ENCODE peak calls at places on chromosomes 12 and 14, in four cellular contexts. One of them, this sample, is unnamed.

GRCh38 chr14:22723814-22724213 is 42.7 kb upstream of the OXA1L start:
- DNase-seq in brain microvascular endothelial cell: no peak
- DNase-seq in B cell: no peak
- DNase-seq in uterus: no peak
- DNase-seq in this sample: no peak

GRCh38 chr12:95544756-95545155 is 6.5 kb downstream of the USP44 start:
- DNase-seq in uterus: no peak
- DNase-seq in B cell: no peak
- DNase-seq in brain microvascular endothelial cell: no peak
- DNase-seq in this sample: no peak

GRCh38 chr12:132908145-132909029 is 21.0 kb upstream of the CHFR start:
- DNase-seq in B cell: peak; percentile 91
- DNase-seq in uterus: peak; percentile 98
- DNase-seq in brain microvascular endothelial cell: peak; percentile 97
- DNase-seq in this sample: peak; percentile 71

GRCh38 chr12:46699986-46700385 is 125.8 kb downstream of the SLC38A4 start:
- DNase-seq in uterus: no peak
- DNase-seq in brain microvascular endothelial cell: no peak
- DNase-seq in B cell: no peak
- DNase-seq in this sample: no peak

GRCh38 chr12:46944771-46945170 is 119.0 kb upstream of the SLC38A4 start:
- DNase-seq in brain microvascular endothelial cell: no peak
- DNase-seq in uterus: no peak
- DNase-seq in B cell: no peak
- DNase-seq in this sample: no peak

GRCh38 chr12:59149995-59150642 is 229.8 kb upstream of the LRIG3 start:
- DNase-seq in brain microvascular endothelial cell: no peak
- DNase-seq in uterus: peak; percentile 20
- DNase-seq in B cell: no peak
- DNase-seq in this sample: no peak

GRCh38 chr12:85833558-85833957 is 2.7 kb downstream of the RASSF9 start:
- DNase-seq in B cell: no peak
- DNase-seq in brain microvascular endothelial cell: no peak
- DNase-seq in uterus: no peak
- DNase-seq in this sample: no peak

GRCh38 chr14:89417111-89417468 is at the start of gene FOXN3:
- DNase-seq in uterus: peak; percentile 92
- DNase-seq in B cell: peak; percentile 94
- DNase-seq in brain microvascular endothelial cell: peak; percentile 81
- DNase-seq in this sample: peak; percentile 75

GRCh38 chr14:104286496-104286895 is 148.1 kb downstream of the KIF26A start:
- DNase-seq in B cell: no peak
- DNase-seq in uterus: no peak
- DNase-seq in brain microvascular endothelial cell: no peak
- DNase-seq in this sample: no peak

GRCh38 chr12:1644523-1645438 is 15.8 kb downstream of the WNT5B start:
- DNase-seq in brain microvascular endothelial cell: peak; percentile 75
- DNase-seq in uterus: peak; percentile 71
- DNase-seq in B cell: no peak
- DNase-seq in this sample: no peak

GRCh38 chr12:130743606-130744005 is 27.5 kb upstream of the RIMBP2 start:
- DNase-seq in brain microvascular endothelial cell: no peak
- DNase-seq in uterus: no peak
- DNase-seq in B cell: no peak
- DNase-seq in this sample: no peak

GRCh38 chr14:47227051-47227600 is 448.3 kb downstream of the MDGA2 start:
- DNase-seq in brain microvascular endothelial cell: peak; percentile 12
- DNase-seq in uterus: no peak
- DNase-seq in B cell: no peak
- DNase-seq in this sample: no peak

DNA sequence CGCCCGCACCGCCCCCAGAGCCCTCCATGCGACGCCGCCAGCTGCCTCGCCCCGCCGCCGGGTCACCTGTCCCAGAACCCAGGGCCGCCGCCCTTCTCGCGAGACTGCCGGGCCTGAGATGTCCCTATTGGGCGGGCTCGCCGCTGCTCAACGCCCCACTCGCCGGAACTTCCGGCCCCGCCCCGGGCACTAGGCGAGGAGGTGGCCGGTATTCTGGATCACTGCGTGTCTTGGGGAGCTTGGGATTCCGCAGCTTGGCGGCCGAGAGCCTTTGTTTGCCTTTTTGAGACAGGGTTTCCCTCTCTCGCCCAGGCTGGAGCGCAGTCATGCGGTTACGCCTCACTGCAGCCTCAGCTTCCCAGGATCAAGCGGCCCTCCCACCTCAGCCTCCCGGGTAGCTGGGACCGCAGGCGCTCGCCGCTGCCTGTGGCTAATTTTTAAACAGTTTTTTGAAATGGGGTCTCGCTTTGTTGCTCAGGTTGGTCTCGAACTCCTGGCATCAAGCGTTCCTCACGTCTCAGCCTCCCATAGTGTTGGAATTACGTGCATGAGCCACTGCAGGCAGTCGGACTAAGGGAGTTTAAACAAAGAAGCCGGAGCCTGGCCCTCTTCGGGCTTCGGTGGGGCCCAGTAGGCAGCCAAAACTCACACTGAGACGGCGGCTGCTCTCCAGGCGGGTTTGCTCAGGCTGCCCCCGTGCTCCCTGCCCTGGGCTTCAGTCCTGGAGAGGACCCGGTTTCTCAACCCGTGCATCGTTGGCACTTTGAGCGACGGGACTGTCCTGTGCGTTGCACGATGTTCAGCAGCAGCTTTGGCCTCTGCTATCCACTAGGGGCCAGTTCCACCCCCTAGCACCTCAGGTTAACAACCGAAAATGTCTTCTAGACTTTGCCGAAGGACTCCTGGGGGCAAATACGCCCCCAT is at the start of gene SLC15A4:
- DNase-seq in uterus: peak; percentile 93
- DNase-seq in B cell: peak; percentile 99
- DNase-seq in brain microvascular endothelial cell: peak; percentile 91
- DNase-seq in this sample: peak; percentile 96
- TF ChIP-seq CTCF in uterus: no peak
- TF ChIP-seq CTCF in B cell: no peak
- TF ChIP-seq CTCF in brain microvascular endothelial cell: peak; percentile 55
- TF ChIP-seq CTCF in this sample: no peak

GRCh38 chr12:11209098-11209497 is 22.4 kb upstream of the TAS2R42 start:
- DNase-seq in B cell: no peak
- DNase-seq in uterus: no peak
- DNase-seq in brain microvascular endothelial cell: no peak
- DNase-seq in this sample: no peak
- TF ChIP-seq CTCF in B cell: no peak
- TF ChIP-seq CTCF in uterus: no peak
- TF ChIP-seq CTCF in brain microvascular endothelial cell: no peak
- TF ChIP-seq CTCF in this sample: no peak

GRCh38 chr12:66120477-66120876 is 10.1 kb downstream of the LLPH start:
- DNase-seq in B cell: no peak
- DNase-seq in brain microvascular endothelial cell: no peak
- DNase-seq in uterus: no peak
- DNase-seq in this sample: no peak
- TF ChIP-seq CTCF in B cell: no peak
- TF ChIP-seq CTCF in brain microvascular endothelial cell: no peak
- TF ChIP-seq CTCF in uterus: no peak
- TF ChIP-seq CTCF in this sample: no peak

GRCh38 chr14:63209160-63209559 is 4.9 kb downstream of the RHOJ start:
- DNase-seq in B cell: no peak
- DNase-seq in uterus: no peak
- DNase-seq in brain microvascular endothelial cell: no peak
- DNase-seq in this sample: no peak

GRCh38 chr14:63210812-63211211 is 6.6 kb downstream of the RHOJ start:
- DNase-seq in B cell: no peak
- DNase-seq in uterus: no peak
- DNase-seq in brain microvascular endothelial cell: no peak
- DNase-seq in this sample: no peak

GRCh38 chr14:63214417-63215196 is 10.4 kb downstream of the RHOJ start:
- DNase-seq in B cell: no peak
- DNase-seq in uterus: no peak
- DNase-seq in brain microvascular endothelial cell: no peak
- DNase-seq in this sample: no peak

GRCh38 chr14:63212776-63213500 is 8.7 kb downstream of the RHOJ start:
- DNase-seq in brain microvascular endothelial cell: no peak
- DNase-seq in B cell: no peak
- DNase-seq in uterus: no peak
- DNase-seq in this sample: no peak

GRCh38 chr14:63212209-63212608 is 8.0 kb downstream of the RHOJ start:
- DNase-seq in brain microvascular endothelial cell: no peak
- DNase-seq in B cell: no peak
- DNase-seq in uterus: no peak
- DNase-seq in this sample: no peak
- TF ChIP-seq CTCF in brain microvascular endothelial cell: peak; percentile 49
- TF ChIP-seq CTCF in B cell: no peak
- TF ChIP-seq CTCF in uterus: no peak
- TF ChIP-seq CTCF in this sample: no peak